ENCODE peak calls at places on chromosomes 7 and 10, in seven cellular contexts. O, K, W, R, C, Y and M are unnamed samples.

GRCh38 chr7:125606661-125607060 is 677.0 kb upstream of the POT1 start:
- DNase-seq in W (no peak), O (no peak), C (no peak), R (no peak), K (no peak), Y (no peak), M (no peak)

GRCh38 chr7:117872565-117873055 is 631 bp downstream of the CTTNBP2 start:
- DNase-seq in R (peak; percentile 68), Y (peak; percentile 68), W (no peak), C (no peak), K (no peak), O (peak; percentile 31), M (peak; percentile 73)

GRCh38 chr10:48489099-48489498 is 115.8 kb downstream of the ARHGAP22 start:
- DNase-seq in W (no peak), K (no peak), O (no peak), C (no peak), Y (no peak), R (no peak), M (no peak)

GRCh38 chr10:14674376-14675050 is 100.2 kb downstream of the FAM107B start:
- DNase-seq in O (no peak), W (no peak), K (no peak), Y (no peak), R (no peak), C (peak; percentile 66), M (no peak)

GRCh38 chr7:81956520-81956919 is 186.7 kb upstream of the HGF start:
- DNase-seq in C (no peak), R (no peak), Y (peak; percentile 75), K (peak; percentile 59), O (no peak), W (no peak), M (no peak)

GRCh38 chr7:29502133-29502532 is 61.5 kb upstream of the PRR15 start:
- DNase-seq in O (no peak), K (no peak), R (no peak), W (no peak), C (no peak), Y (no peak), M (no peak)

GRCh38 chr7:23520582-23520981 is 11.2 kb downstream of the TRA2A start:
- DNase-seq in Y (no peak), O (no peak), K (peak; percentile 29), C (no peak), W (no peak), R (no peak), M (no peak)

GRCh38 chr10:32963102-32963501 is 5.1 kb upstream of the ITGB1 start:
- DNase-seq in W (no peak), K (peak; percentile 80), R (no peak), C (no peak), Y (no peak), O (no peak), M (no peak)

GRCh38 chr7:73715648-73716317 is 3.7 kb downstream of the STX1A start:
- DNase-seq in W (peak; percentile 97), K (peak; percentile 98), C (peak; percentile 66), R (no peak), Y (no peak), O (no peak), M (no peak)
- H3K4me3 ChIP-seq in W (no peak overlapping the region), K (peak overlapping the region; percentile 100), C (no peak overlapping the region), R (no peak overlapping the region), Y (no peak overlapping the region), O (no peak overlapping the region), M (no peak overlapping the region)

DNA sequence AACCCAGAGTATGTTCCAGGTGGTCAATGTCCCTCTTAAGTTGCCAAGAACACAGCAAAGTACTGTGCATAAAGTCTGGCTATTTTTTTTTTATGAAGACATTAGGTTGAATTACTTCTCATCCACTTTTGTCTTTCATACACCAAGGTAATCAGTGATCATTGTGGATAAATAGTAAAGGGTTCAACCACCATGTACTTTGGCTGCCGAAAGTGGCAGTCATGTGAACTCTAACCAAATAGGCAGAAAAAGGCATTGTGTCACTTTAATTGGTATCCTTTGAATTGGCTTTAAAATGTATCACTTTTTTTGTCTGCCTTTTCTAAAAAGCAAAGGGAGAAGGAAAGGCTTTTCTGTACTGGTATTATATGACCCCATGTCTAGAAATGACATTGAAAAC is 7.3 kb downstream of the ITIH2 start:
- DNase-seq in C (no peak), K (no peak), R (no peak), Y (no peak), W (no peak), O (no peak), M (no peak)
- H3K4me1 ChIP-seq in C (no peaks in the 10 kb centered on the region), K (peaks cover 14% of the 10 kb centered on the region), R (no peaks in the 10 kb centered on the region), Y (no peaks in the 10 kb centered on the region), W (no peaks in the 10 kb centered on the region), O (no peaks in the 10 kb centered on the region), M (no peaks in the 10 kb centered on the region)

DNA sequence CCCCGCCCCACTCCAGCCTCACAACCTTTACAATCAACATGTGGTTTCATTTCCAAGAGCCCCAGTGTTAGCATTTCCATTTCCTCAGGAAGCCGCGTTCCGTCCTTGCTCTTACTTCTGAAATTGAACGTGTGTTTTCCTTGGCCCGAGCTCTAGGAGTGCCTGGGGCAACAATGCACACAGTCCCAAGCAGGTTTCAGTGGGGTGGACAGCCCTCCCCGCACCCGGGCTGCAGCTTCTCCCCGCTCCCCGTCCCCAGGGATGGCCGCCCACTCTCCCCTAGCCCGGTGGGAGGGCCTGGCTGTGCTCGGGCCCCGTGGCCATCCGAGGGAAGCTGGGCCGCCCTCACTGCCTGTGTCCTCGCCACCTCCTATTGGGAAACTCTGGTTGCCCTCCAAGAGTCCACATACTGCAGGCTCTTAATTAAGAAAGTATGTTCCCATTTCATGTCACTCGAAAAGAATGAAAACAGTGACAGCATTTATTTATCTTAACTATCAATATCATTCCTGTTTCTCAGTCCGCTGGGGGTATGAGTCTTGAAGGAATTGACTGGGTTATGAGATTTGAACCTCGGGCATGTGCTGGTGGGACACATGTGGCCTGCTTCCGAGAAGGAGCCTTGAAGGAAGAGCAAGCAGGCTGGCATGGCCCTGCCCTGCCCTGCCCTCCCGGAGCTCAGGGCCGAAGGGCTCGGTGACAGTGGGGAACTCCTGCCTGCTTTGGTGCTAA is 163.8 kb downstream of the GRK5 start:
- DNase-seq in C (peak; percentile 60), K (no peak), Y (no peak), R (peak; percentile 75), O (peak; percentile 85), W (no peak), M (peak; percentile 87)
- H3K4me3 ChIP-seq in C (no peak overlapping the region), K (no peak overlapping the region), Y (no peak overlapping the region), R (no peak overlapping the region), O (no peak overlapping the region), W (no peak overlapping the region), M (no peak overlapping the region)

DNA sequence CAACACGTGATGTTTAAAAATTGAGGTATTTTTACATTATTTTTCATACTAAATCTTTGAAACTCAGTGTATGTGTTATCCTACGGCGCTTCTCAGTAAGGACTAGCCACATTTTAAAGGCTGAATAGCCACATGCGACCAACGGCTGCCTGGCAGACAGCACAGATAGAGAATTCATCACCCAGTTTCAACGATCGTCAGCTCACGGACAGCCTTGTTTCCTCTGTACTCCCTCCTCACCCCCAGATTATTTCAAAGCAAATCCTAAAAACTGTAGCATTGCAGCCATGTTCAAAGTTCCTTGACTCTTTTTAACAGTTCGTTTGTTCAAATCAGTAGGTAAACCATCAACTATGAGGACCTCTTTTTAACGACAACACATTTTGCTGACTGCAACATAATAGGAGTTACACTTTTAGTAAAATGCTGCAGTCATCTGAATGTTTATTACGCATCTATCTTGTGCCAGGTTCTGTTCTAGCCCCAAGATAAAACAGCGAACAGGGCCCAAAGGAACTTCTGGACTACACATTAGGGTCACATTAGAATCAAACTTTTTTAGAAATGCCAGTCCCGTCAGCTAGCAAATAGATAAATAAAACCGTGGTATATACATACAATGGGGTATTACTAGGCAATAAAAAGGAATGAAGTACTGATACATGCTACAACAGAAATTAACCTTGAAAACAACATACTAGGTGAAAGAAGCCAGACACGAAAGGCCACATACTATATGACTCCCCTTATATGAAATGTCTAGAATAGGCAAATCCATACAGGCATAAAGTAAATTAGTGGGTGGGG is 5.7 kb downstream of the OSBPL3 start:
- DNase-seq in R (no peak), K (no peak), W (no peak), C (no peak), Y (no peak), O (no peak), M (no peak)
- H3K4me1 ChIP-seq in R (no peaks in the 10 kb centered on the region), K (peaks cover 40% of the 10 kb centered on the region), W (peaks cover 58% of the 10 kb centered on the region), C (no peaks in the 10 kb centered on the region), Y (peaks cover 3% of the 10 kb centered on the region), O (peaks cover under 1% of the 10 kb centered on the region), M (peaks cover 3% of the 10 kb centered on the region)

DNA sequence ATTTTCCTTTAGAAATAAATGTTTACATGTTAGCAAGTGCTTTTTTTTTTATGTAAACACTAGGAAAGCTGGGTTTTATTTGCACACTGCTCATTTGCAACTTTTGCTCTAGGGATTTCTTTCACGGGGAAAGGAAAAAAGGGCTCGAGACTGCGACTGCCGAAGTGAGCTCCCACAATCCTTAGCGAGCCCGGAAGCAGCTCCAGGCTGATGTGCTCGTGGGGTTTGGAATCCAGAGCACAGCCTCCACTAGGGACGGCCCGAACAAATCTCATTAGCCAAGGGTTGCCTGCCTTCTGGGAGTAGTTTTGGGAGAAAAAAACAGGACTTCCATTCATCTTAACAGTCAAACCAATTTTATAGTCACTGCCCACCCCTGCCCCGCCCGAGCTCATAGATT is 107.9 kb upstream of the YAE1 start:
- DNase-seq in K (no peak), O (no peak), Y (no peak), R (no peak), C (no peak), W (no peak), M (no peak)
- H3K4me3 ChIP-seq in K (peak overlapping the region; percentile 11), O (no peak overlapping the region), Y (no peak overlapping the region), R (peak overlapping the region; percentile 3), C (peak overlapping the region; percentile 9), W (no peak overlapping the region), M (peak overlapping the region; percentile 21)